ENCODE peak calls at places on chromosomes 2 and 18, in eight cellular contexts. W is left lobe of liver; R is cardiac fibroblast; S is NCI-H2081 treated with DMSO at 0.1 percent for 48 hours; X is thoracic aorta; Z is activated CD4-positive, CD25-positive, alpha-beta regulatory T cell; A is HEK293T; B is T-helper 9 cell. P is an unnamed sample.

GRCh38 chr2:60548844-60549243 is 4.6 kb downstream of the BCL11A start:
- DNase-seq in X (no peak), B (no peak), S (no peak), R (no peak), A (no peak), W (no peak), Z (no peak), P (no peak)

GRCh38 chr18:73780218-73780617 is 367.4 kb downstream of the FBXO15 start:
- DNase-seq in S (no peak), W (no peak), A (no peak), X (no peak), B (no peak), Z (no peak), R (no peak), P (no peak)

GRCh38 chr2:24917086-24917485 is 3.0 kb downstream of the ADCY3 start:
- DNase-seq in W (no peak), A (no peak), B (no peak), R (peak; percentile 33), S (no peak), X (no peak), Z (no peak), P (no peak)

GRCh38 chr2:222733846-222734689 is 62.6 kb downstream of the MOGAT1 start:
- DNase-seq in Z (no peak), S (no peak), R (peak; percentile 81), W (no peak), X (no peak), B (no peak), A (no peak), P (no peak)

GRCh38 chr2:2326053-2326452 is 5.0 kb downstream of the MYT1L start:
- DNase-seq in Z (no peak), X (no peak), B (no peak), A (no peak), R (no peak), S (no peak), W (no peak), P (no peak)

GRCh38 chr2:65019010-65019409 is 29.8 kb downstream of the SLC1A4 start:
- DNase-seq in B (no peak), W (no peak), S (no peak), Z (no peak), R (no peak), X (no peak), A (no peak), P (no peak)

GRCh38 chr2:190649035-190649797 is at the start of gene NAB1:
- DNase-seq in S (no peak), B (peak; percentile 54), Z (peak; percentile 44), R (no peak), W (peak; percentile 69), A (peak; percentile 47), X (peak; percentile 17), P (peak; percentile 14)

GRCh38 chr2:10915731-10916331 is 4.1 kb downstream of the KCNF1 start:
- DNase-seq in B (no peak), W (no peak), X (no peak), R (no peak), S (no peak), Z (no peak), A (no peak), P (no peak)

P was measured in H4.